ENCODE peak calls at places on chromosomes 7 and 10, in five cellular contexts. H is H9, V is neuronal stem cell, Z is mesenchymal stem cell, G is H1. K is an unnamed sample.
A peak's percentile ranks its signal among the peaks of the same experiment; 100 is the strongest.

GRCh38 chr7:103499976-103500375 is 54.0 kb upstream of the SLC26A5 start:
- DNase-seq in V (no peak), H (no peak), G (no peak), Z (no peak), K (peak; percentile 52)

GRCh38 chr7:124667312-124667711 is 98.3 kb downstream of the GPR37 start:
- DNase-seq in V (no peak), H (no peak), G (no peak), Z (peak; percentile 47), K (peak; percentile 52)

GRCh38 chr7:106220307-106220706 is 64.5 kb downstream of the NAMPT start:
- DNase-seq in Z (no peak), G (no peak), V (no peak), H (no peak), K (no peak)

GRCh38 chr10:6065845-6066244 is 3.7 kb upstream of the IL2RA start:
- DNase-seq in H (no peak), Z (no peak), G (no peak), V (no peak), K (no peak)

GRCh38 chr10:101453791-101454718 is 100.1 kb downstream of the BTRC start:
- DNase-seq in H (no peak), G (no peak), Z (peak; percentile 65), V (no peak), K (peak; percentile 52)

GRCh38 chr10:6464862-6465430 is 115.1 kb downstream of the PRKCQ start:
- DNase-seq in G (no peak), H (no peak), V (no peak), Z (no peak), K (no peak)

GRCh38 chr10:118522791-118523498 is 72.5 kb downstream of the PRLHR start:
- DNase-seq in Z (no peak), V (no peak), G (no peak), H (no peak), K (peak; percentile 1)

GRCh38 chr7:129271500-129272355 is 46.9 kb downstream of the AHCYL2 start:
- DNase-seq in Z (peak; percentile 61), H (peak; percentile 55), V (no peak), G (no peak), K (peak; percentile 43)

GRCh38 chr7:157498690-157499089 is 161.9 kb downstream of the DNAJB6 start:
- DNase-seq in V (no peak), H (peak; percentile 13), Z (no peak), G (no peak), K (no peak)

GRCh38 chr10:86709786-86710185 is 41.5 kb downstream of the LDB3 start:
- DNase-seq in V (no peak), G (no peak), Z (no peak), H (no peak), K (no peak)

GRCh38 chr7:30771859-30772429 is 727 bp downstream of the MINDY4 start:
- DNase-seq in V (no peak), G (no peak), Z (peak; percentile 32), H (no peak), K (no peak)

GRCh38 chr10:100826983-100827818 is 81.8 kb downstream of the PAX2 start:
- DNase-seq in H (peak; percentile 56), Z (no peak), G (no peak), V (no peak), K (no peak)

GRCh38 chr7:84274029-84274638 is 79.5 kb upstream of the SEMA3A start:
- DNase-seq in G (no peak), Z (peak; percentile 21), H (no peak), V (peak; percentile 67), K (peak; percentile 10)

GRCh38 chr7:100156331-100157068 is 2.0 kb downstream of the TRAPPC14 start:
- DNase-seq in V (no peak), G (no peak), Z (no peak), H (no peak), K (no peak)

GRCh38 chr7:11895352-11895751 is 63.4 kb upstream of the THSD7A start:
- DNase-seq in G (no peak), V (no peak), H (no peak), Z (no peak), K (no peak)

GRCh38 chr10:13672505-13672904 is 85.7 kb downstream of the PRPF18 start:
- DNase-seq in G (no peak), V (no peak), Z (no peak), H (no peak), K (no peak)

GRCh38 chr7:815284-816216 is 16.7 kb upstream of the SUN1 start:
- DNase-seq in Z (peak; percentile 68), H (peak; percentile 94), G (peak; percentile 80), V (peak; percentile 80), K (no peak)

GRCh38 chr7:816300-816750 is 16.0 kb upstream of the SUN1 start:
- DNase-seq in Z (peak; percentile 97), V (peak; percentile 98), G (peak; percentile 92), H (peak; percentile 99), K (peak; percentile 97)

GRCh38 chr7:818031-818699 is 14.1 kb upstream of the SUN1 start:
- DNase-seq in G (no peak), Z (peak; percentile 58), H (no peak), V (no peak), K (peak; percentile 85)

GRCh38 chr7:820341-820740 is 11.9 kb upstream of the SUN1 start:
- DNase-seq in Z (no peak), G (no peak), H (no peak), V (no peak), K (no peak)

DNA sequence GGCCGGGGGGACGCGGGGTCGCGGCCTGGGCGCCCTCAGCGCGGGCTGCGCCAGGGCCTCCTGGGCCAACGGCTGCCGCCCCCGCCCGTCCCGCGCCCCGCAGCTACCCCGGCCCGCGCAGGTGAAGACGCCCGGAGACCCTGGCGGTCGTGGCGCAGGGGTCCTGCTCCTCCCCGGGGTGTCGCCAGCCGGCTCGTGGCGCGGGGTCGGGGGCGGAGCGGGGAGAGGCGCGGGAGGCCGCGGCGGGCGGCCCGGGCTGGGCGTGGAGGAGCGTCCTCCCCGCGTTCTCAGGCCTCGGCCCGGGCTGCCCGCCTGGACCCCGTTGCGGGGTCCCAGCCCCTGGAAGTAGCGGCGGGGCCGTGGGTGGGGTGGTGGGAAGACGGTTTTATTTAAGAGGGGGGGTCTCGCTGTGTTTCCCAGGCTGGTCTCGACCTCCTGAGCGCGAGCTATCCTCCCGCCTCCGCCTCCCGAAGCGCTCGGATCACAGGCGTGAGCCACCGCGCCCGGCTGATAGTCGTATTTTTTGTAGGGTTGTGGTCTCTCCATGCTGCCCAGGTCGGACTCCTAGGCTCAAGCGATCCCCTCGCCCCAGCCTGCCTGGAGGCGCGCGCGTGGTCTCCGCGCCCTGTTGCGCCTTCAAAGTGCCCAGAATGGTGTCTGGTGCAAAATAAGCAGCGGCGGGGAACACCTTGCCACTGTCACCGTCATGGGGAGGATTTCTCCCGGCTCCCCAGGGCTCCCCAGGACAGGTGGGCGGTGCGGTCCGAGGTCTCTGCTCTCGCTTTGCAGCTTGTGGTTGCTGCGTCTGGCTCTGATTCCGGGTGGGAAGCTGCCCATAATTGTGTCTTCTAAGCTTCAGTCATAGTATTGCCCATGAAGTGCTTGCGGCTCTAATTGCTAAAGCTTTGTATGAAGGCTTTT is 15.3 kb upstream of the SUN1 start:
- DNase-seq in G (no peak), H (no peak), Z (peak; percentile 54), V (peak; percentile 32), K (no peak)
- H4K91ac ChIP-seq in G (no peak overlapping the region), H (no peak overlapping the region), Z (no peak overlapping the region), V (no peak overlapping the region), K (no peak overlapping the region)

DNA sequence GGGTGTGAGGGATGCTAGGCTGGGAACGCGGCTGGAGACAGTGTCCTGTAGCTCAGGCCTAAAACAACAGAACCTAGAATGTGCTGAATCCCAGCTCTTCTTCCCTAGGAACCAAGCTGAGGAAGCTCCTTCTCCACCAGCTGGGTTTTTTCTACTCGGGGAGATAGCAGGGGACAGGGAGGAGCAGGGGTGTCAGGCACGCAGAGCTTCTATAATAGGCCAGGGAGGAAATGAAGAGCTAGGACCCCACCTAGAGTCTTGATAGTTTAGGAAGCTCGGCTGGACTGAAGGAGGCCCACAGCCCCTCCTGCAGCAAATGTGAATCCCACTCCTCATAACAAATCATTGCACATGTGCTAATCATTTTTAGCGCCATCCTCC is 24.0 kb upstream of the FAM180A start:
- DNase-seq in V (no peak), H (no peak), Z (no peak), G (no peak), K (no peak)
- H4K91ac ChIP-seq in V (no peak overlapping the region), H (no peak overlapping the region), Z (no peak overlapping the region), G (no peak overlapping the region), K (peak overlapping the region; percentile 60)

DNA sequence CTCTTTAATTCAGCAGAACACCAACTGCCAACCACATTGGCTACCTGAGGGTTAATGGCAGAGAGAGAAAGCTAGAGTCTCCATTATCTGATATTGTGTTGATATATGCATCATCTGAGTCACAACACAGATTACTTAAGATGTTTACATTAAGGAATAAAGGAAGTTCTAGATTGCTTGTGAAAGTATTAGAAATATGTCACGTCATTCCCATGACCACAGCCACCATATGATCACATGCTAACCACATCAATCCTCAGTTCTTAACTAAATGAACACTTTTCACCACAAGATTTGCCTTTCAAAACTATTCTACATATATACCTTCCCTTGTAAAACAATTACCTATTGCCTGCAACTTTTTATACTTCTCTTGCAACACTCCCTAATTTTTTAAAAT is 337.9 kb downstream of the FGFR2 start:
- DNase-seq in Z (peak; percentile 52), H (no peak), G (no peak), V (no peak), K (no peak)
- H4K91ac ChIP-seq in Z (no peak overlapping the region), H (no peak overlapping the region), G (no peak overlapping the region), V (no peak overlapping the region), K (no peak overlapping the region)

GRCh38 chr10:62386401-62387320 is 12.5 kb downstream of the ZNF365 start:
- DNase-seq in G (no peak), V (no peak), Z (no peak), H (no peak), K (peak; percentile 30)

GRCh38 chr10:62393237-62393636 is 19.1 kb downstream of the ZNF365 start:
- DNase-seq in V (no peak), H (no peak), Z (no peak), G (no peak), K (no peak)

GRCh38 chr10:62388328-62388727 is 14.2 kb downstream of the ZNF365 start:
- DNase-seq in V (no peak), Z (no peak), H (peak; percentile 40), G (no peak), K (no peak)

GRCh38 chr10:62394556-62395018 is 20.4 kb downstream of the ZNF365 start:
- DNase-seq in V (no peak), G (no peak), Z (no peak), H (no peak), K (no peak)

GRCh38 chr10:62390497-62391176 is 16.5 kb downstream of the ZNF365 start:
- DNase-seq in V (no peak), Z (no peak), G (no peak), H (no peak), K (peak; percentile 66)
- H4K91ac ChIP-seq in V (no peak overlapping the region), Z (no peak overlapping the region), G (no peak overlapping the region), H (no peak overlapping the region), K (no peak overlapping the region)

GRCh38 chr10:8412541-8412940 is 358.1 kb downstream of the GATA3 start:
- DNase-seq in G (no peak), Z (no peak), H (no peak), V (no peak), K (no peak)
- H4K91ac ChIP-seq in G (no peak overlapping the region), Z (no peak overlapping the region), H (no peak overlapping the region), V (no peak overlapping the region), K (no peak overlapping the region)

DNA sequence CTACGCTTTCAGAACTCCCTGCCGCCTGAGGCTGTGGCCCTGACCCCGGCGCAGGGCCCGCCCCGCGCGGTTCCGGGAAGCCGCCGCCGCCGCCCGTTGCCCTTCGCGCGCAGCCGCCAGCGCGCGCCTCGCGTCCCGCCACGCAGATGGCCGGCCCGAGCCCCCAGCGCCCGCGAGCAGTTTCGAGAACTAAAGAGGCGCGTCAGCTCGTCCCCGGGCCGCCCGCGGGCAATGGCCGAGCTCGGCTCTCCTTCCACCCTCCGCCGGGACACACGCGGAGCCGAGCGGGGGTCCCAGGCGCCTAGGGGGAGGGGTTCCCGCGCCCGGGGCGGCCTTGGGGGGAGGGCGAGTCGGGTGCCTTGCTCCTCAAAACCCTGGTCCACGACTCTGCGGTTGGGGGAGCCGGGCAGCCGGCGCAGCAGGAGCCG is 1.8 kb downstream of the HNRNPF start:
- DNase-seq in V (no peak), H (no peak), G (no peak), Z (peak; percentile 66), K (peak; percentile 36)
- H4K91ac ChIP-seq in V (no peak overlapping the region), H (no peak overlapping the region), G (no peak overlapping the region), Z (peak overlapping the region; percentile 93), K (peak overlapping the region; percentile 79)

K was measured in IMR-90.